ENCODE peak calls at places on chromosome 21, in ten cellular contexts. F is glutamatergic neuron, L is iris pigment epithelial cell, M is occipital lobe, O is astrocyte of the spinal cord, Q is nucleus accumbens, V is globus pallidus, J is RWPE1, P is WTC11, N is retinal pigment epithelial cell. I is an unnamed sample.

GRCh38 chr21:45923146-45923545 is 58.4 kb upstream of the COL6A1 start:
- DNase-seq in F (peak), M (peak), V (peak), J (peak), Q (peak), O (peak), N (peak), L (peak), P (peak), I (peak)

GRCh38 chr21:40616377-40616704 is 230.6 kb downstream of the DSCAM start:
- DNase-seq in N (no peak), P (no peak), M (no peak), O (no peak), V (no peak), Q (no peak), L (no peak), F (no peak), J (no peak), I (no peak)

GRCh38 chr21:45533731-45534571 is 8.3 kb downstream of the SLC19A1 start:
- DNase-seq in V (no peak), O (no peak), N (no peak), L (no peak), F (peak), M (no peak), Q (no peak), J (no peak), P (peak), I (no peak)

GRCh38 chr21:38912789-38913119 is 107.0 kb downstream of the ETS2 start:
- DNase-seq in P (no peak), F (no peak), L (no peak), N (no peak), V (no peak), J (no peak), Q (no peak), O (no peak), M (no peak), I (no peak)

GRCh38 chr21:14120091-14120734 is 90.5 kb downstream of the LIPI start:
- DNase-seq in J (peak), P (peak), N (no peak), M (no peak), L (peak), V (peak), Q (no peak), O (no peak), F (peak), I (peak)

GRCh38 chr21:35324372-35325220 is 275.5 kb upstream of the RUNX1 start:
- DNase-seq in Q (no peak), J (peak), L (peak), O (peak), M (no peak), N (peak), P (no peak), V (no peak), F (no peak), I (no peak)

GRCh38 chr21:31866077-31866511 is 6.7 kb upstream of the HUNK start:
- DNase-seq in F (peak), M (peak), P (peak), O (peak), J (peak), V (peak), Q (peak), N (peak), L (peak), I (peak)

GRCh38 chr21:32524010-32524719 is 61.2 kb downstream of the TCP10L start:
- DNase-seq in M (no peak), J (peak), L (peak), O (peak), N (peak), F (no peak), Q (no peak), P (no peak), V (no peak), I (no peak)

GRCh38 chr21:42112857-42113256 is 41.7 kb downstream of the UMODL1 start:
- DNase-seq in F (no peak), P (no peak), J (no peak), L (peak), Q (no peak), N (peak), M (no peak), V (no peak), O (peak), I (peak)

GRCh38 chr21:34836103-34836932 is 167.5 kb downstream of the CLIC6 start:
- DNase-seq in N (peak), O (peak), P (no peak), F (no peak), L (peak), Q (no peak), V (peak), J (no peak), M (peak), I (no peak)

GRCh38 chr21:16308269-16308668 is 578.5 kb downstream of the USP25 start:
- DNase-seq in V (peak), M (no peak), O (peak), L (peak), J (no peak), Q (no peak), P (no peak), F (no peak), N (no peak), I (peak)

GRCh38 chr21:34885125-34885524 is 164.0 kb downstream of the RUNX1 start:
- DNase-seq in J (no peak), Q (no peak), L (no peak), O (peak), N (no peak), P (no peak), M (no peak), V (no peak), F (no peak), I (no peak)

GRCh38 chr21:44548922-44549321 is 2.4 kb downstream of the KRTAP10-2 start:
- DNase-seq in N (no peak), Q (no peak), J (no peak), V (no peak), M (no peak), F (no peak), O (no peak), L (no peak), P (no peak), I (no peak)

GRCh38 chr21:37219766-37220432 is 47.2 kb downstream of the VPS26C start:
- DNase-seq in F (no peak), V (no peak), N (no peak), M (no peak), Q (no peak), L (peak), P (no peak), O (no peak), J (no peak), I (no peak)

GRCh38 chr21:45309069-45309521 is 21.4 kb upstream of the POFUT2 start:
- DNase-seq in Q (no peak), O (peak), N (no peak), V (no peak), L (peak), P (peak), J (no peak), M (no peak), F (peak), I (peak)

GRCh38 chr21:39313042-39313456 is 383 bp downstream of the BRWD1 start:
- DNase-seq in L (no peak), Q (peak), P (peak), M (no peak), N (no peak), V (no peak), J (peak), O (no peak), F (peak), I (peak)

GRCh38 chr21:45539046-45539795 is 3.0 kb downstream of the SLC19A1 start:
- DNase-seq in N (no peak), M (no peak), J (no peak), Q (no peak), O (no peak), F (peak), V (no peak), P (peak), L (no peak), I (no peak)

GRCh38 chr21:33967086-33967571 is 51.5 kb upstream of the ATP5PO start:
- DNase-seq in J (no peak), V (no peak), L (no peak), P (no peak), O (no peak), F (no peak), Q (no peak), M (no peak), N (no peak), I (no peak)